ENCODE peak calls at places on chromosome 22, in seven cellular contexts. O is AG04450, E is body of pancreas, Z is DND-41, Q is fibroblast of lung, W is uterus, T is MM.1S. P is an unnamed sample.

GRCh38 chr22:35076648-35077047 is 10.7 kb downstream of the ISX start:
- DNase-seq in O (no peak), E (no peak), Z (no peak), Q (no peak), W (no peak), T (no peak), P (no peak)

GRCh38 chr22:31137721-31138120 is 2.6 kb downstream of the PLA2G3 start:
- DNase-seq in O (no peak), E (no peak), Z (no peak), Q (no peak), W (no peak), T (no peak), P (no peak)

GRCh38 chr22:46931881-46932280 is 169.4 kb downstream of the TBC1D22A start:
- DNase-seq in O (no peak), E (no peak), Z (no peak), Q (peak; percentile 88), W (no peak), T (no peak), P (no peak)

GRCh38 chr22:27372969-27373670 is 428.4 kb downstream of the MN1 start:
- DNase-seq in O (no peak), E (peak; percentile 94), Z (peak; percentile 9), Q (peak; percentile 39), W (no peak), T (no peak), P (no peak)

GRCh38 chr22:30245985-30246901 is at the start of gene LIF:
- DNase-seq in O (peak; percentile 54), E (no peak), Z (peak; percentile 53), Q (peak; percentile 82), W (no peak), T (peak; percentile 18), P (peak; percentile 99)

GRCh38 chr22:17228725-17229126 is 9.5 kb upstream of the ADA2 start:
- DNase-seq in O (no peak), E (peak; percentile 37), Z (no peak), Q (no peak), W (no peak), T (no peak), P (peak; percentile 27)

GRCh38 chr22:32422062-32422461 is 10.0 kb upstream of the RTCB start:
- DNase-seq in O (no peak), E (no peak), Z (no peak), Q (no peak), W (no peak), T (no peak), P (no peak)

GRCh38 chr22:30305519-30305905 is 16.2 kb upstream of the CASTOR1 start:
- DNase-seq in O (no peak), E (peak; percentile 69), Z (peak; percentile 87), Q (no peak), W (peak; percentile 71), T (peak; percentile 82), P (no peak)

GRCh38 chr22:43346521-43346929 is 3.4 kb upstream of the SCUBE1 start:
- DNase-seq in O (no peak), E (peak; percentile 46), Z (peak; percentile 64), Q (peak; percentile 7), W (peak; percentile 51), T (peak; percentile 58), P (peak; percentile 93)

GRCh38 chr22:31122532-31123291 is at the start of gene INPP5J:
- DNase-seq in O (no peak), E (peak; percentile 82), Z (no peak), Q (peak; percentile 57), W (peak; percentile 58), T (no peak), P (peak; percentile 97)

GRCh38 chr22:31139066-31139465 is 1.2 kb downstream of the PLA2G3 start:
- DNase-seq in O (no peak), E (no peak), Z (no peak), Q (no peak), W (no peak), T (no peak), P (peak; percentile 50)

GRCh38 chr22:20459152-20459542 is 21.5 kb upstream of the SCARF2 start:
- DNase-seq in O (no peak), E (no peak), Z (no peak), Q (no peak), W (no peak), T (no peak), P (no peak)

GRCh38 chr22:19988331-19988808 is 28.3 kb downstream of the ARVCF start:
- DNase-seq in O (no peak), E (no peak), Z (no peak), Q (no peak), W (no peak), T (no peak), P (peak; percentile 77)

GRCh38 chr22:36252754-36253522 is at the start of gene APOL1:
- DNase-seq in O (no peak), E (peak; percentile 45), Z (peak; percentile 78), Q (no peak), W (peak; percentile 64), T (peak; percentile 89), P (no peak)

GRCh38 chr22:24433868-24434471 is 6.6 kb downstream of the ADORA2A start:
- DNase-seq in O (no peak), E (peak; percentile 55), Z (no peak), Q (peak; percentile 65), W (no peak), T (peak; percentile 83), P (peak; percentile 84)

GRCh38 chr22:26671317-26672059 is 14.1 kb downstream of the MIAT start:
- DNase-seq in O (no peak), E (peak; percentile 35), Z (peak; percentile 34), Q (no peak), W (peak; percentile 29), T (no peak), P (no peak)

GRCh38 chr22:35376728-35377472 is 4.0 kb upstream of the HMOX1 start:
- DNase-seq in O (peak; percentile 97), E (peak; percentile 98), Z (peak; percentile 82), Q (peak; percentile 97), W (peak; percentile 95), T (peak; percentile 96), P (peak; percentile 98)

GRCh38 chr22:20484948-20485683 is 10.5 kb downstream of the KLHL22 start:
- DNase-seq in O (no peak), E (no peak), Z (no peak), Q (no peak), W (no peak), T (no peak), P (peak; percentile 54)

GRCh38 chr22:30930228-30930627 is 38.3 kb downstream of the MORC2 start:
- DNase-seq in O (no peak), E (no peak), Z (no peak), Q (no peak), W (no peak), T (no peak), P (no peak)

GRCh38 chr22:47154621-47155081 is 392.2 kb downstream of the TBC1D22A start:
- DNase-seq in O (peak; percentile 38), E (peak; percentile 93), Z (no peak), Q (peak; percentile 83), W (peak; percentile 72), T (no peak), P (peak; percentile 95)

GRCh38 chr22:18156878-18157713 is 7.1 kb downstream of the USP18 start:
- DNase-seq in O (peak; percentile 99), E (peak; percentile 61), Z (peak; percentile 60), Q (peak; percentile 100), W (peak; percentile 80), T (peak; percentile 62), P (peak; percentile 100)

GRCh38 chr22:30270841-30271240 is 4.2 kb upstream of the OSM start:
- DNase-seq in O (no peak), E (peak; percentile 85), Z (no peak), Q (peak; percentile 78), W (no peak), T (no peak), P (peak; percentile 98)

GRCh38 chr22:35638408-35638807 is 9.8 kb upstream of the APOL6 start:
- DNase-seq in O (peak; percentile 42), E (peak; percentile 50), Z (no peak), Q (peak; percentile 75), W (peak; percentile 91), T (no peak), P (peak; percentile 96)

GRCh38 chr22:17997456-17997855 is 26.9 kb downstream of the MICAL3 start:
- DNase-seq in O (no peak), E (no peak), Z (no peak), Q (peak; percentile 57), W (no peak), T (no peak), P (peak; percentile 52)

GRCh38 chr22:44972363-44973083 is 37.3 kb downstream of the PHF21B start:
- DNase-seq in O (no peak), E (no peak), Z (no peak), Q (peak; percentile 6), W (no peak), T (no peak), P (peak; percentile 73)

GRCh38 chr22:27648074-27648473 is 153.5 kb downstream of the MN1 start:
- DNase-seq in O (no peak), E (no peak), Z (no peak), Q (no peak), W (no peak), T (no peak), P (no peak)

GRCh38 chr22:46381142-46381541 is 45.6 kb downstream of the TRMU start:
- DNase-seq in O (no peak), E (no peak), Z (no peak), Q (peak; percentile 27), W (no peak), T (no peak), P (no peak)

GRCh38 chr22:20211997-20212753 is 55.9 kb downstream of the RTN4R start:
- DNase-seq in O (no peak), E (peak; percentile 85), Z (no peak), Q (peak; percentile 60), W (peak; percentile 39), T (peak; percentile 14), P (no peak)

GRCh38 chr22:32723632-32724031 is 77.9 kb upstream of the TIMP3 start:
- DNase-seq in O (peak; percentile 83), E (peak; percentile 70), Z (peak; percentile 90), Q (peak; percentile 97), W (peak; percentile 75), T (peak; percentile 89), P (peak; percentile 89)

GRCh38 chr22:19853058-19853878 is 1.4 kb downstream of the GNB1L start:
- DNase-seq in O (no peak), E (no peak), Z (peak; percentile 4), Q (no peak), W (no peak), T (no peak), P (peak; percentile 48)

GRCh38 chr22:22092101-22092500 is 109.5 kb upstream of the TOP3B start:
- DNase-seq in O (no peak), E (no peak), Z (no peak), Q (no peak), W (no peak), T (no peak), P (no peak)
- H3K27me3 ChIP-seq in O (no peaks in the 10 kb centered on the region), E (no peaks in the 10 kb centered on the region), Z (peaks cover 19% of the 10 kb centered on the region), Q (no peaks in the 10 kb centered on the region), W (no peaks in the 10 kb centered on the region), T (no peaks in the 10 kb centered on the region), P (peaks cover 44% of the 10 kb centered on the region)

GRCh38 chr22:28985581-28986290 is 75.9 kb downstream of the C22orf31 start:
- DNase-seq in O (no peak), E (no peak), Z (no peak), Q (peak; percentile 42), W (no peak), T (no peak), P (no peak)
- H3K27ac ChIP-seq in O (no peak overlapping the region), E (no peak overlapping the region), Z (no peak overlapping the region), Q (no peak overlapping the region), W (no peak overlapping the region), T (no peak overlapping the region), P (no peak overlapping the region)

GRCh38 chr22:40193429-40194421 is 16.0 kb downstream of the TNRC6B start:
- DNase-seq in O (no peak), E (no peak), Z (no peak), Q (peak; percentile 39), W (no peak), T (no peak), P (peak; percentile 68)
- TF ChIP-seq CTCF in O (peak; percentile 44), E (no peak), Z (peak; percentile 50), Q (peak; percentile 26), W (peak; percentile 19), T (no peak), P (peak; percentile 51)

GRCh38 chr22:22738959-22739585 is 94.7 kb downstream of the GGTLC2 start:
- DNase-seq in O (no peak), E (no peak), Z (no peak), Q (no peak), W (no peak), T (no peak), P (no peak)
- H3K27me3 ChIP-seq in O (peaks cover 9% of the 10 kb centered on the region), E (no peaks in the 10 kb centered on the region), Z (peaks cover 28% of the 10 kb centered on the region), Q (peaks cover 3% of the 10 kb centered on the region), W (peaks cover 2% of the 10 kb centered on the region), T (no peaks in the 10 kb centered on the region), P (peaks cover 21% of the 10 kb centered on the region)

P was measured in osteoblast.